ENCODE peak calls at places on chromosomes 12 and 14, in six cellular contexts. One of them, this sample, is unnamed.

GRCh38 chr12:71063087-71063486 is 94.7 kb downstream of the TSPAN8 start:
- DNase-seq in H9: no peak
- DNase-seq in H1: no peak
- DNase-seq in mesendoderm: no peak
- DNase-seq in neuronal stem cell: no peak
- DNase-seq in IMR-90: no peak
- DNase-seq in this sample: no peak

GRCh38 chr12:131677699-131678098 is 33.2 kb upstream of the SFSWAP start:
- DNase-seq in H9: no peak
- DNase-seq in H1: no peak
- DNase-seq in mesendoderm: no peak
- DNase-seq in neuronal stem cell: no peak
- DNase-seq in IMR-90: no peak
- DNase-seq in this sample: no peak

GRCh38 chr14:90439874-90440442 is 43.1 kb downstream of the CALM1 start:
- DNase-seq in H9: peak
- DNase-seq in H1: no peak
- DNase-seq in mesendoderm: no peak
- DNase-seq in neuronal stem cell: no peak
- DNase-seq in IMR-90: no peak
- DNase-seq in this sample: no peak

GRCh38 chr12:54701940-54702592 is 53.9 kb upstream of the DCD start:
- DNase-seq in H9: no peak
- DNase-seq in H1: no peak
- DNase-seq in mesendoderm: peak
- DNase-seq in neuronal stem cell: peak
- DNase-seq in IMR-90: peak
- DNase-seq in this sample: peak

GRCh38 chr12:78248321-78248720 is 417.6 kb downstream of the NAV3 start:
- DNase-seq in H9: no peak
- DNase-seq in H1: no peak
- DNase-seq in mesendoderm: no peak
- DNase-seq in neuronal stem cell: no peak
- DNase-seq in IMR-90: no peak
- DNase-seq in this sample: no peak

GRCh38 chr12:116137318-116137717 is 140.2 kb downstream of the MED13L start:
- DNase-seq in H9: no peak
- DNase-seq in H1: no peak
- DNase-seq in mesendoderm: no peak
- DNase-seq in neuronal stem cell: no peak
- DNase-seq in IMR-90: no peak
- DNase-seq in this sample: no peak

GRCh38 chr12:131209082-131210070 is 255.7 kb downstream of the ADGRD1 start:
- DNase-seq in H9: peak
- DNase-seq in H1: no peak
- DNase-seq in mesendoderm: no peak
- DNase-seq in neuronal stem cell: no peak
- DNase-seq in IMR-90: no peak
- DNase-seq in this sample: no peak

GRCh38 chr12:32134144-32134888 is 27.7 kb downstream of the BICD1 start:
- DNase-seq in H9: no peak
- DNase-seq in H1: no peak
- DNase-seq in mesendoderm: no peak
- DNase-seq in neuronal stem cell: no peak
- DNase-seq in IMR-90: peak
- DNase-seq in this sample: no peak

GRCh38 chr12:28390716-28391452 is 200.6 kb downstream of the CCDC91 start:
- DNase-seq in H9: no peak
- DNase-seq in H1: no peak
- DNase-seq in mesendoderm: no peak
- DNase-seq in neuronal stem cell: no peak
- DNase-seq in IMR-90: peak
- DNase-seq in this sample: no peak

DNA sequence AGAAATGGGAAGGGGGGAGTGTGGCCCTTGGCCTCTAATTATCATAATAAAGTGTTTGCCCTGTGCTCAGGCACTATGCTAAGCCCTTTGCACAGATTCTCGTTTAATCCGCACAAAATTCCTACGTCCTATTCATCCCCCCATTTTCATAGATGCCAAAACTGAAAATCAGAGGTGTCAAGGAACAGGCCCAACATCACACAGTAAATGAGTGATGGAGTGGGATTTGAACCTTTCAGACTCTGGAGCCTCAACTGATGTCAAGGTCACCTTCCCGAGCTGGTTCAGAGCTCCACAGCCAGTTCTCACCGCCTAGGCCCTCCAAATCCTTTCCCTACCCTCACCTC is 80.7 kb downstream of the IRF2BPL start:
- DNase-seq in H9: no peak
- DNase-seq in H1: no peak
- DNase-seq in mesendoderm: no peak
- DNase-seq in neuronal stem cell: no peak
- DNase-seq in IMR-90: no peak
- DNase-seq in this sample: no peak
- H2BK5ac ChIP-seq in H9: no peak
- H2BK5ac ChIP-seq in H1: peak
- H2BK5ac ChIP-seq in mesendoderm: peak
- H2BK5ac ChIP-seq in neuronal stem cell: no peak
- H2BK5ac ChIP-seq in IMR-90: peak
- H2BK5ac ChIP-seq in this sample: no peak

DNA sequence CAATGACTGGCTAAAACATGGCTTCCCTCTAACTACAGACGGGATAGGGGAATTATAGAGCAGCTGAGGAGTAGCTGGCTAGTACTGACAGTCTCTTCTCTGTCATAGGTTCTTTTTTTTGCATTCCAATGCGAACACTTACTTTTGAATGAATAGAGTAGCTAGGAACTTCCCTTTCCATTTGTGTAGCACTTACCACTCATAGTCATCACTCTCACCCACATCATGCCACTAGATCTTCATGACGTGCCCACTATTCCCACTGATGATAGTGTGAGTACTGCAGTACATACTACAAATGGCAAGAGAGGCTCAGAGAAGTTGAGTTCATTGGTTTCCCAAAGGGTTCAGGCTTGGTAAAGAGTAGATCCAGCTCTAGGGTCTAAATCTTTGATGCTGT is 143.9 kb upstream of the HIF1A start:
- DNase-seq in H9: no peak
- DNase-seq in H1: no peak
- DNase-seq in mesendoderm: no peak
- DNase-seq in neuronal stem cell: no peak
- DNase-seq in IMR-90: no peak
- DNase-seq in this sample: no peak
- H2AK5ac ChIP-seq in H9: no peak
- H2AK5ac ChIP-seq in H1: no peak
- H2AK5ac ChIP-seq in mesendoderm: no peak
- H2AK5ac ChIP-seq in neuronal stem cell: no peak
- H2AK5ac ChIP-seq in IMR-90: peak
- H2AK5ac ChIP-seq in this sample: no peak

DNA sequence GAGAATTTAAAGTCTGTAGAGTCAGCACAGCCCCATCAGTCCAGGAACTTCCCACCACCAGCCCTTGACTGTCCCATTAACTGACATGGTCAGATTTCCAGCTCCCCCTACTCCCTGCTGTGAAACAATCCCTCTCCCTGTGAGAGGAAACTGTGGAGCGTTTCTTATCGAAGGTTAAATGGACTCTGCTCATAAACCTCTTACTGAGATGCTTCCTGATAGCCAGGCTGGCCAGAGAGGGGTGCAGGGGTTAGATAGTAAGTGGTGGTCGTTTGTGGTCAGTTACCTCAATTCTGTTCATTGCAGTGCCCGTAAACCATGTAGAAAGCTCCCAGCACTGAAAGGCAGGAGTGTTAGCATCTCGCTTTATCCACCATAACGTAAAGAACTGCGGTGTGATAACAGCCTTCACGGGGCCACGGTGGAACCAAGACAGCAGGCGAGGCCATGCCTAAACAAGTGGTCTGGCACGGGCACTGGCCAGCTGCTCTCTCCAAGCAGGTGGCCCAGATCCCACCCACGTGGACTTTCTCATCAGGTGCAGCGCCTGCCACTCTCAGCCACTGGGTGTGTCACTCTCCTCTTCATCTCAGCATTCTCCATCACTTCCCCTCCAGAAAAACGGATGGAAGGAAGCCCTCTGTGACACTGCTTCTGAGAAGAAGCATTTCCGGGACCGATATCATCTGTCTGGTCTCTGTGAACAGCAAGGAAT is 102.2 kb downstream of the FBXL14 start:
- DNase-seq in H9: peak
- DNase-seq in H1: no peak
- DNase-seq in mesendoderm: peak
- DNase-seq in neuronal stem cell: no peak
- DNase-seq in IMR-90: no peak
- DNase-seq in this sample: no peak
- H2BK5ac ChIP-seq in H9: no peak
- H2BK5ac ChIP-seq in H1: no peak
- H2BK5ac ChIP-seq in mesendoderm: no peak
- H2BK5ac ChIP-seq in neuronal stem cell: no peak
- H2BK5ac ChIP-seq in IMR-90: no peak
- H2BK5ac ChIP-seq in this sample: no peak

DNA sequence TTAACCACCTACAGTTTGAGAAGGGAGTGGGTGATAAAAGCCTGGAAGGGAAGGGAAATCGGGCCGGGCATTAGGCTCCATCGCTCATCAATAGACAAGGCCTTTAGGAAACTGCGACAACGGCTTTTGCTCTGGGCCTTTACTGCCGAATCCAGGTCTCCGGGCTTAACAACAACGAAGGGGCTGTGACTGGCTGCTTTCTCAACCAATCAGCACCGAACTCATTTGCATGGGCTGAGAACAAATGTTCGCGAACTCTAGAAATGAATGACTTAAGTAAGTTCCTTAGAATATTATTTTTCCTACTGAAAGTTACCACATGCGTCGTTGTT is 263 bp upstream of the RNU7-1 start:
- DNase-seq in H9: peak
- DNase-seq in H1: no peak
- DNase-seq in mesendoderm: peak
- DNase-seq in neuronal stem cell: peak
- DNase-seq in IMR-90: peak
- DNase-seq in this sample: peak
- H2AK5ac ChIP-seq in H9: no peak
- H2AK5ac ChIP-seq in H1: no peak
- H2AK5ac ChIP-seq in mesendoderm: no peak
- H2AK5ac ChIP-seq in neuronal stem cell: peak
- H2AK5ac ChIP-seq in IMR-90: no peak
- H2AK5ac ChIP-seq in this sample: no peak

DNA sequence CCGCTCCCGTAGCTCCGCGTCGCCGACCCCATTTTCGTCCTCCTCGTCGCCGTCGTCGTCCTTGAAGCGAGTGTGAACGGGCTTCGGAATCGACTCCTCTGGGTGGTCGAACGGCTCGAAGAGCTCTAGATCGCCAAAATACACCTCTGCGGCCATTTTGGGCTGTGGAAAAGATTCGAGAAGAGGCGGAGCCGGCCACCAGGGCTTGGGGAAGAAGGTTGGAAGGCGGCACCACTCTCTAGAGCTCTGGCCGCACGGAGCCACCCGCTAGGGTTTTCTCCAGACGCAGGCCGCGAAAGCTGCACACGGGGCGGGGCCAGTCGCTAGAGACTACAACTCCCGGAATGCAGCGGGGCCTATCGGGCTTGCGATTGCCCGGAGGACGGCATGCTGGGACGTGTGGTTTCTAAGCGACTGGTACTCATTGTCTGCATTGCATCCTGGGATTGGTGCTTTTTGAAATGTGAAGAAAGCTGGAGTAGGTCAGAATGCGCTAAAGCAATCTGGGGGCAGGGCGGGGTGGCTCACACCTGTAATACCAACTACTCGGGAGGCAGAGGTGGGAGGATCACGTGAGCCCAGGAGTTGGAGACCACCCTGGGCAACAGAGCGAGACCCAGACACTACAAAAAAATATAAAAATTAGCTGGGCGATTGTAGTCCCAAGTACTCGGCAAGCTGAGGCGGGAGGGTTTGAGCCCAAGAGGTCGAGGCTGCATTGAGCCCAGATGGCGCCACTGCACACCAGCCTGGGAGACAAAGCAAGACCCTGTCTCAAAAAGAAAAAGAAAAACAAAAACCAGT is at the start of gene ZCCHC8:
- DNase-seq in H9: peak
- DNase-seq in H1: peak
- DNase-seq in mesendoderm: peak
- DNase-seq in neuronal stem cell: peak
- DNase-seq in IMR-90: peak
- DNase-seq in this sample: peak
- H2BK5ac ChIP-seq in H9: peak
- H2BK5ac ChIP-seq in H1: peak
- H2BK5ac ChIP-seq in mesendoderm: peak
- H2BK5ac ChIP-seq in neuronal stem cell: peak
- H2BK5ac ChIP-seq in IMR-90: peak
- H2BK5ac ChIP-seq in this sample: peak

GRCh38 chr12:108582509-108582908 is 15.4 kb downstream of the TMEM119 start:
- DNase-seq in H9: no peak
- DNase-seq in H1: no peak
- DNase-seq in mesendoderm: no peak
- DNase-seq in neuronal stem cell: no peak
- DNase-seq in IMR-90: no peak
- DNase-seq in this sample: no peak
- H2AK5ac ChIP-seq in H9: no peak
- H2AK5ac ChIP-seq in H1: no peak
- H2AK5ac ChIP-seq in mesendoderm: no peak
- H2AK5ac ChIP-seq in neuronal stem cell: no peak
- H2AK5ac ChIP-seq in IMR-90: no peak
- H2AK5ac ChIP-seq in this sample: peak

This sample was measured in trophoblast cell.